ENCODE peak calls at places on chromosomes 13 and 19, in seven cellular contexts. P, K, I, H, F, J and L are unnamed samples.

GRCh38 chr19:33273881-33274662 is 28.3 kb downstream of the CEBPA start:
- DNase-seq in H (no peak), F (peak; percentile 58), J (no peak), P (peak; percentile 61), I (no peak), K (peak; percentile 47), L (no peak)

GRCh38 chr19:42406111-42406510 is 16.0 kb upstream of the CNFN start:
- DNase-seq in F (no peak), H (no peak), K (no peak), J (no peak), P (no peak), I (no peak), L (no peak)

GRCh38 chr13:99425485-99426341 is 75.6 kb upstream of the TM9SF2 start:
- DNase-seq in I (no peak), K (no peak), H (no peak), P (no peak), F (no peak), J (peak; percentile 39), L (no peak)

GRCh38 chr13:102361113-102361512 is 40.7 kb downstream of the FGF14 start:
- DNase-seq in J (no peak), K (no peak), F (no peak), P (no peak), I (no peak), H (no peak), L (no peak)

GRCh38 chr19:47006496-47006895 is 13.1 kb upstream of the NPAS1 start:
- DNase-seq in K (no peak), I (no peak), P (no peak), J (no peak), H (no peak), F (no peak), L (no peak)

GRCh38 chr19:45711851-45712698 is 18.6 kb downstream of the FBXO46 start:
- DNase-seq in P (no peak), K (no peak), I (no peak), F (peak; percentile 42), J (no peak), H (no peak), L (no peak)

GRCh38 chr19:3975637-3976087 is 4.8 kb upstream of the DAPK3 start:
- DNase-seq in I (no peak), K (no peak), P (no peak), F (no peak), J (no peak), H (no peak), L (no peak)

GRCh38 chr19:48487544-48487943 is 18.4 kb downstream of the CYTH2 start:
- DNase-seq in K (no peak), I (no peak), P (no peak), F (no peak), J (no peak), H (no peak), L (no peak)

GRCh38 chr13:105773887-105774538 is 761.4 kb downstream of the EFNB2 start:
- DNase-seq in H (no peak), P (no peak), K (no peak), I (peak; percentile 75), J (no peak), F (no peak), L (no peak)

GRCh38 chr19:33052352-33052972 is 12.2 kb downstream of the RHPN2 start:
- DNase-seq in I (no peak), J (no peak), K (peak; percentile 34), H (no peak), F (no peak), P (peak; percentile 31), L (no peak)

GRCh38 chr19:5171711-5172110 is 168.9 kb downstream of the PTPRS start:
- DNase-seq in K (no peak), I (peak; percentile 14), F (no peak), J (no peak), P (no peak), H (no peak), L (no peak)

GRCh38 chr19:679418-680286 is 3.5 kb downstream of the FSTL3 start:
- DNase-seq in J (peak; percentile 71), I (peak; percentile 55), K (peak; percentile 73), P (peak; percentile 41), F (peak; percentile 76), H (no peak), L (peak; percentile 88)

GRCh38 chr19:1745589-1746031 is 7.7 kb upstream of the ONECUT3 start:
- DNase-seq in F (no peak), J (no peak), H (no peak), I (peak; percentile 78), K (no peak), P (no peak), L (no peak)
- H3K4me1 ChIP-seq in F (peaks cover 11% of the 10 kb centered on the region), J (peaks cover 23% of the 10 kb centered on the region), H (peaks cover 14% of the 10 kb centered on the region), I (peaks cover 1% of the 10 kb centered on the region), K (no peaks in the 10 kb centered on the region), P (peaks cover 44% of the 10 kb centered on the region), L (peaks cover 22% of the 10 kb centered on the region)

DNA sequence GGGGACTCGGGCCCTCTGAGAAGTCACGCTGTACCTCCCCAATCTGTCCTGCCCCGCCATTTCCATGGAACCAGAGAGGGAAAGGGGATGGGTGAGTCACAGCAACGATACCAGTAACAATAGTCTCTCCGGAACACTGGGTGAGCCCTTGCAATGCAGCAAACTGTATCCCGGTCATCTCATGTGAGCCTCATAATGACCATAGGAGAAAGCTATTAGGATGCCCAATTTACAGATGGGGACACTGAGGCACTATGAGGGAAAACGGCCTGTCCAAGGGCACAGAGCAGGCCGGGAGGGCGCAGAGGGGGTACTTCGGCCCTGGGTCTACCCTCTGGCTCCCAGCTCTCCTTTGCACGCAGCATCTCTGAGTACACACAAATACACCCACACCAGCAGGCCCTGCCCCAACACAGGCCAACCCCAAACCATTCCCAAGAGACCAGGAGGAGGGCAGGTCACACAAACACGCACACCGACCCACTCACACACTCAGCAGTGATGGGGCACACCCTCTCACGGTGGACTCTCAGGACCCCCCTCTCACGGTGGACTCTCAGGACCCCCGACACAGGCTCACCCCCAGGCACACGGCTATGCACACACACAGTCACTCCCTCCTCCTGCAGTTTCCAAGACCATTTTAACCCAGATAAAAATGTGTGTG is 18.2 kb downstream of the LRRC4B start:
- DNase-seq in K (no peak), H (no peak), I (no peak), F (no peak), J (no peak), P (no peak), L (no peak)
- H3K4me1 ChIP-seq in K (no peaks in the 10 kb centered on the region), H (no peaks in the 10 kb centered on the region), I (no peaks in the 10 kb centered on the region), F (no peaks in the 10 kb centered on the region), J (peaks cover 8% of the 10 kb centered on the region), P (peaks cover 13% of the 10 kb centered on the region), L (no peaks in the 10 kb centered on the region)

GRCh38 chr19:19059018-19059836 is 4.6 kb upstream of the SLC25A42 start:
- DNase-seq in P (no peak), F (no peak), J (no peak), K (no peak), H (no peak), I (no peak), L (no peak)
- H3K4me1 ChIP-seq in P (peaks cover 8% of the 10 kb centered on the region), F (peaks cover 41% of the 10 kb centered on the region), J (peaks cover 47% of the 10 kb centered on the region), K (peaks cover 37% of the 10 kb centered on the region), H (peaks cover 2% of the 10 kb centered on the region), I (peaks cover 2% of the 10 kb centered on the region), L (no peaks in the 10 kb centered on the region)

GRCh38 chr13:114059428-114059827 is 73.0 kb downstream of the RASA3 start:
- DNase-seq in P (no peak), K (no peak), F (no peak), J (no peak), I (no peak), H (no peak), L (no peak)

GRCh38 chr13:114061746-114062145 is 70.7 kb downstream of the RASA3 start:
- DNase-seq in F (no peak), I (no peak), J (no peak), K (no peak), P (no peak), H (no peak), L (no peak)

GRCh38 chr13:114062341-114062740 is 70.1 kb downstream of the RASA3 start:
- DNase-seq in H (no peak), I (no peak), J (no peak), K (no peak), F (no peak), P (no peak), L (no peak)

GRCh38 chr13:114059946-114060860 is 72.2 kb downstream of the RASA3 start:
- DNase-seq in I (no peak), F (peak; percentile 66), H (no peak), J (peak; percentile 69), P (peak; percentile 53), K (no peak), L (no peak)

GRCh38 chr13:114061047-114061446 is 71.4 kb downstream of the RASA3 start:
- DNase-seq in J (no peak), I (no peak), K (no peak), H (no peak), F (no peak), P (no peak), L (no peak)
- H3K4me1 ChIP-seq in J (peaks cover 76% of the 10 kb centered on the region), I (peaks cover 9% of the 10 kb centered on the region), K (peaks cover 8% of the 10 kb centered on the region), H (peaks cover 11% of the 10 kb centered on the region), F (peaks cover 36% of the 10 kb centered on the region), P (peaks cover 96% of the 10 kb centered on the region), L (peaks cover 35% of the 10 kb centered on the region)

GRCh38 chr19:17075035-17075859 is at the start of the genes HAUS8 and MYO9B:
- DNase-seq in K (peak; percentile 99), J (peak; percentile 99), I (peak; percentile 100), F (peak; percentile 99), H (peak; percentile 91), P (peak; percentile 99), L (peak; percentile 100)
- H3K4me1 ChIP-seq in K (peaks cover 43% of the 10 kb centered on the region), J (peaks cover 81% of the 10 kb centered on the region), I (peaks cover 5% of the 10 kb centered on the region), F (peaks cover 21% of the 10 kb centered on the region), H (no peaks in the 10 kb centered on the region), P (peaks cover 57% of the 10 kb centered on the region), L (peaks cover 29% of the 10 kb centered on the region)

GRCh38 chr19:54432144-54432738 is 16.8 kb upstream of the LENG8 start:
- DNase-seq in K (no peak), F (no peak), P (no peak), H (no peak), I (no peak), J (no peak), L (no peak)
- H3K4me1 ChIP-seq in K (no peaks in the 10 kb centered on the region), F (no peaks in the 10 kb centered on the region), P (peaks cover 57% of the 10 kb centered on the region), H (peaks cover 15% of the 10 kb centered on the region), I (no peaks in the 10 kb centered on the region), J (peaks cover 54% of the 10 kb centered on the region), L (peaks cover 3% of the 10 kb centered on the region)

GRCh38 chr19:6769006-6769637 is 1.9 kb upstream of the SH2D3A start:
- DNase-seq in I (peak; percentile 66), H (no peak), F (no peak), J (no peak), P (no peak), K (no peak), L (no peak)
- H3K4me1 ChIP-seq in I (no peaks in the 10 kb centered on the region), H (peaks cover 8% of the 10 kb centered on the region), F (peaks cover 5% of the 10 kb centered on the region), J (peaks cover 16% of the 10 kb centered on the region), P (peaks cover 12% of the 10 kb centered on the region), K (peaks cover 10% of the 10 kb centered on the region), L (peaks cover 5% of the 10 kb centered on the region)

DNA sequence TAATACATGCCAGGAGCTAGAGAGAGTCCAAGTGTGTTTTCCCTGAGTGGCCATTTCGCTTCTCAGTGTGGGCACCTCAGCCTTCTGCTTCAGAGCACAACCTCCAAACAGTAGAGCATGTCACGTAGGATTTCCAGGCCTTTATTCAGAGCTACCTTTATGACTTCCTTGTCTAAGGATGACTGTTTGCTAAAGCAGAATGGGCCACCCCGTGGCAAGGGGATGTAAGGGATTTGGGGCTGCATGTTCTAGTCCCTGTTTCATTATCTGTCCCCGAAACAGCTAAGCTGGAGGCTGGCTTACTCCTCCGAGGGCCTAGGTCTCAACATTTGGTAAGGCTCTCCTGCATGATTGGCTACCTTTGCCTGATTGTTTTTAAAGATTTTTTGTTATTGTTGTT is 6.0 kb downstream of the RNASEH2B start:
- DNase-seq in F (no peak), K (no peak), P (no peak), H (no peak), J (no peak), I (peak; percentile 56), L (no peak)
- H3K4me1 ChIP-seq in F (peaks cover 6% of the 10 kb centered on the region), K (peaks cover 8% of the 10 kb centered on the region), P (peaks cover 74% of the 10 kb centered on the region), H (peaks cover 5% of the 10 kb centered on the region), J (peaks cover 92% of the 10 kb centered on the region), I (peaks cover 8% of the 10 kb centered on the region), L (peaks cover 14% of the 10 kb centered on the region)

GRCh38 chr13:21734961-21735360 is 64.1 kb downstream of the FGF9 start:
- DNase-seq in I (no peak), K (no peak), P (no peak), J (no peak), F (no peak), H (no peak), L (no peak)
- H3K4me1 ChIP-seq in I (peaks cover 5% of the 10 kb centered on the region), K (no peaks in the 10 kb centered on the region), P (peaks cover 11% of the 10 kb centered on the region), J (peaks cover 17% of the 10 kb centered on the region), F (peaks cover 4% of the 10 kb centered on the region), H (no peaks in the 10 kb centered on the region), L (no peaks in the 10 kb centered on the region)